ENCODE peak calls at places on chromosomes 1 and 21, in four cellular contexts. C is fibroblast of lung, I is IMR-90, U is kidney. Y is an unnamed sample.
A peak's percentile ranks its signal among the peaks of the same experiment; 100 is the strongest.

GRCh38 chr1:202069670-202070069 is 53.0 kb upstream of the GPR37L1 start:
- DNase-seq in C (no peak), I (no peak), U (no peak), Y (no peak)

GRCh38 chr1:12276225-12276624 is 46.4 kb downstream of the VPS13D start:
- DNase-seq in C (peak; percentile 19), I (peak; percentile 51), U (no peak), Y (no peak)

GRCh38 chr1:1090424-1091343 is 16.6 kb upstream of the RNF223 start:
- DNase-seq in C (no peak), I (no peak), U (peak; percentile 71), Y (peak; percentile 18)

GRCh38 chr1:77438239-77438913 is 156.6 kb downstream of the AK5 start:
- DNase-seq in C (peak; percentile 79), I (peak; percentile 79), U (no peak), Y (no peak)

GRCh38 chr1:72184099-72184695 is 98.1 kb downstream of the NEGR1 start:
- DNase-seq in C (no peak), I (no peak), U (no peak), Y (no peak)

GRCh38 chr1:35120458-35121133 is 41.4 kb downstream of the ZMYM1 start:
- DNase-seq in C (peak; percentile 15), I (peak; percentile 2), U (peak; percentile 76), Y (no peak)

GRCh38 chr21:42250422-42251403 is 31.8 kb downstream of the ABCG1 start:
- DNase-seq in C (no peak), I (no peak), U (no peak), Y (no peak)

GRCh38 chr1:230861970-230862595 is 6.2 kb downstream of the C1orf198 start:
- DNase-seq in C (no peak), I (peak; percentile 89), U (no peak), Y (no peak)

GRCh38 chr1:174982971-174983689 is 16.6 kb upstream of the CACYBP start:
- DNase-seq in C (peak; percentile 22), I (peak; percentile 49), U (no peak), Y (no peak)

GRCh38 chr1:205014772-205015171 is 28.2 kb upstream of the CNTN2 start:
- DNase-seq in C (no peak), I (no peak), U (no peak), Y (no peak)

GRCh38 chr1:235640580-235640979 is 9.0 kb downstream of the GNG4 start:
- DNase-seq in C (no peak), I (no peak), U (no peak), Y (no peak)

GRCh38 chr21:31397515-31397926 is 53.5 kb upstream of the TIAM1 start:
- DNase-seq in C (peak; percentile 12), I (no peak), U (no peak), Y (no peak)

DNA sequence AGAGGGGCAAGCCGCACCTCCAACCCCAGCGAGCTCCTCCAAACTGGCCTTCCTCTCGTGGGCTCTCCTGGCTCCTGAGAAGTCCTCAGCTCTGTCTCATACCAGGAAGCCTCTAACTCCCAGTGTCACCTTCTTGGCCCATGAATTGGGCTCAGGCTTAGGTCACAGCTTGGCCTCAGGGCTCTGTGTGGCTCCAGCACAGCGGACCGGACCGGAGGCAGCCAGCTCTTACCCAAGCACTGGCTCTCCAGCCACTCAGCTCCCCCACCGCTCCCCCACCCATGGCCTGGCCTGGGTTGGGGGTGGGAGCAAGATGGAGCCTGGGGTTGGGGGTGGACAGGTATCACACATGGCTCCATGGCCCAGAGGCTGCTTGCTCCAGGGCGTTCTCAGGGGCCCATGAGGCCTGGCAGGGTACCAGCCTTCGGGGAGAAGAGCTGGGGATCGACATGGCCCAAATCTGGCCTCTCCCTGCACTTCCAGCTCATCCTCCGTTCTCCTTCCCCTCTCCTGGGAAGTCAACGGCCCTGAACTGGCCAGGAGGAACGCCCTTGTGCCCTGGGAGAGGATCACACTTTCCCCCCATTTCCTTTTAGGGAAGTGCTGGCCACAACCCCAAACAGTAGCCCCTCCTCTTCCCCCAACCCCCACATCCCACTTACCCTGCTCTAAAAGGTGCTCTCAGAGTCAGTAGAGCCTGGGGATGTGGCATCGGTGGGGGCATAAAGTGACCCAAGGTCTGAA is 97.5 kb downstream of the CASZ1 start:
- DNase-seq in C (no peak), I (no peak), U (no peak), Y (no peak)
- H3K4me3 ChIP-seq in C (no peak overlapping the region), I (no peak overlapping the region), U (no peak overlapping the region), Y (no peak overlapping the region)

GRCh38 chr1:156338180-156338973 is at the start of the genes CCT3 and TSACC:
- DNase-seq in C (peak; percentile 100), I (peak; percentile 100), U (peak; percentile 99), Y (peak; percentile 100)
- H3K27ac ChIP-seq in C (peak within 1 kb of the TSS; percentile 82), I (peak within 1 kb of the TSS; percentile 76), U (peak within 1 kb of the TSS; percentile 82), Y (peak within 1 kb of the TSS; percentile 68)

GRCh38 chr1:56509713-56510641 is 69.4 kb downstream of the PLPP3 start:
- DNase-seq in C (no peak), I (no peak), U (no peak), Y (no peak)

GRCh38 chr1:56508523-56508983 is 70.8 kb downstream of the PLPP3 start:
- DNase-seq in C (peak; percentile 16), I (peak; percentile 53), U (no peak), Y (peak; percentile 79)

GRCh38 chr1:56506951-56507437 is 72.4 kb downstream of the PLPP3 start:
- DNase-seq in C (no peak), I (no peak), U (no peak), Y (no peak)

GRCh38 chr1:56506314-56506743 is 73.0 kb downstream of the PLPP3 start:
- DNase-seq in C (no peak), I (no peak), U (no peak), Y (no peak)

DNA sequence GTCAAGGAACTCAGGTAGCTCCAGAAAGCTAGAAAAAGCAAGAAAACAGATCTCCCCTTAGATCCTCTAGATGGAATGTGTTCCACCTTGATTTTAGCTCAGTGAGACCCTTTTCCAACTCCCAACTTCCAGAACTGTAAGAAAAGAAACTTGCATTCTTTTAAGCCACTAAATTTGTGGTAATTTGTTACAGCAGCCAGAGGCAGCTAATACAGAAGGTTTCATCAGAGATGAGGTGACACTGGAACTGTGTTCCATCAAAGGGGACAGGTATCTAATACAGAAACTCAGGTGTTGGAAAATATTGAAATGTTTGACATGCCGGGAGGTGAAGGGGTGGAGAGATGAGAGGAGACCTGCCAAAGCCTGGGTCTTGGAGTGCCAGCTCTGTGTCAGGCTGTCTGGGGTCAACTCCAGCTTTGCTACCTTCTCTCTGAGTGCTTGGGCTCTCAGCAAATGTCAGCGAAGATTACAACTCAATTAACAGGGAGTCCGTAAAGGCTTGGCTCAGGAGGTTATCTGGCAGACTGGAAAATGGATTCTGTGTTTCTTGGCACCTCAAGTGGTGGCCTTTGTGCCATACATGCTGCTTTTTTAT is 71.3 kb downstream of the PLPP3 start:
- DNase-seq in C (no peak), I (no peak), U (no peak), Y (no peak)
- H3K4me1 ChIP-seq in C (peaks cover 8% of the 10 kb centered on the region), I (peaks cover 14% of the 10 kb centered on the region), U (peaks cover 57% of the 10 kb centered on the region), Y (no peaks in the 10 kb centered on the region)

GRCh38 chr1:14500912-14501311 is 97.6 kb upstream of the KAZN start:
- DNase-seq in C (no peak), I (no peak), U (no peak), Y (no peak)
- H3K4me3 ChIP-seq in C (no peak overlapping the region), I (no peak overlapping the region), U (no peak overlapping the region), Y (no peak overlapping the region)

DNA sequence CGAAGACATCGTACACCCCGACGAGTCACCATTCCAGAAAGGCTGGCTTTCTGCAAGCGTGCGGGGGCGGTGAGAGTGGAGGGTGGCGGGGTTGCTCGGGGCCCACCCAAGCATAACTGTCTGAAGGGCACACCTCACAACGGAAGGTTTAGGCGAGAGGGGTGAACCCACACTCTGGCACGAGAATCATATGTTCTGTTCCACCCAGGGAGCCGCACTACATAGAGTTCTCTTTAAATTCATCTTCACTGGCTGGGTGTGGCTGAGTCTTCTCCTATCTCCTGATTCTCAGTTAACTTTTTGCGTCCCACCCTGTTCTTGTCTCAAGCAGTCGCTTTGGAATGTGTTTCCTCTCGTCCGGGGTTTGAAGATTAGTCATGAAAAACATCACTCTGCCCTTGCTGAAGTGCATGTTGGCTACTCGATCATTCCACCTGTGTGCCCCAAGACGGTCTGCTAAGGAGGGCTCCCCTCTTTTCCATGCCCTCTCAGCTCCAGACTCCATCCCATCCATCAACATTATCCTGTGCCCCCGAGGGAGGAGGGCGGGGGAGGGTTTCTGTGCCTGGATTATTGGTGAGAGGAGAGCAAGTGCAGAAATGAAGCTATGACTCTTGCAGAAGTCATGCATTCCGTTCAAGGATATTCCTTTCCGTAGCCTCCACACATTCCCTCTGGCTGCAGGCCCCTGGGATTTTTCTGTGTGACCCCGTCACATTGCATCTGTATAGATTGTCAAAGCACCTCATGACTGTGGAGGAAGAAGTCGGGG is 53.5 kb upstream of the CD34 start:
- DNase-seq in C (peak; percentile 68), I (no peak), U (no peak), Y (no peak)
- H3K27ac ChIP-seq in C (peak overlapping the region; percentile 32), I (no peak overlapping the region), U (peak overlapping the region; percentile 93), Y (peak overlapping the region; percentile 96)

GRCh38 chr1:39789571-39790110 is 976 bp upstream of the BMP8B start:
- DNase-seq in C (no peak), I (no peak), U (peak; percentile 71), Y (no peak)
- H3K4me1 ChIP-seq in C (no peaks in the 10 kb centered on the region), I (peaks cover 1% of the 10 kb centered on the region), U (peaks cover 2% of the 10 kb centered on the region), Y (peaks cover 15% of the 10 kb centered on the region)

GRCh38 chr1:153567621-153568366 is 2.1 kb upstream of the S100A2 start:
- DNase-seq in C (peak; percentile 76), I (peak; percentile 71), U (peak; percentile 81), Y (no peak)
- H3K4me3 ChIP-seq in C (no peak overlapping the region), I (no peak overlapping the region), U (peak overlapping the region; percentile 56), Y (peak overlapping the region; percentile 48)

GRCh38 chr21:38493549-38494253 is 4.6 kb downstream of the ERG start:
- DNase-seq in C (no peak), I (no peak), U (no peak), Y (no peak)

GRCh38 chr21:38495242-38495641 is 3.0 kb downstream of the ERG start:
- DNase-seq in C (no peak), I (no peak), U (no peak), Y (no peak)

GRCh38 chr21:38494254-38494648 is 4.0 kb downstream of the ERG start:
- DNase-seq in C (peak; percentile 38), I (no peak), U (no peak), Y (no peak)

GRCh38 chr21:38496224-38496623 is 2.1 kb downstream of the ERG start:
- DNase-seq in C (no peak), I (no peak), U (no peak), Y (no peak)

DNA sequence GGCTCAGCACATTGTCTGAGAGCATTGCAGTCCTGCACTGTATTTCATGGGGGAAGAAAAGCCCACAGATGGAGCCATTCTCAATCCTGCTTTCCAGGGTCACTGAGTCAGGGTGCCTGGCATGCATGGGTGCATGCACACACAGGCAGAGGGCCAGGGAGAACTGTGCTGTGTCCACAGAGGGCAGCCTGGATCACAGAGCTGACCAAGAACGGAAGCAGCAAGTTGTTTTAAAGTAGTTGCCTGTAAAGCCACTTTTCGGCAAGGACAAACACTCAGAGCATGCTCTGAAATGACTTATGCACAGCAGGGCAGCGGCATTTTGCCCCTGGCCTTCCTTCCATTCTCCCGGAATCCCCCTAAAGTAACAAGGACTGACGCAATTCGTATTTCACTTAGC is 3.6 kb downstream of the ERG start:
- DNase-seq in C (peak; percentile 58), I (no peak), U (peak; percentile 77), Y (peak; percentile 89)
- H3K27ac ChIP-seq in C (no peak overlapping the region), I (no peak overlapping the region), U (no peak overlapping the region), Y (peak overlapping the region; percentile 33)

DNA sequence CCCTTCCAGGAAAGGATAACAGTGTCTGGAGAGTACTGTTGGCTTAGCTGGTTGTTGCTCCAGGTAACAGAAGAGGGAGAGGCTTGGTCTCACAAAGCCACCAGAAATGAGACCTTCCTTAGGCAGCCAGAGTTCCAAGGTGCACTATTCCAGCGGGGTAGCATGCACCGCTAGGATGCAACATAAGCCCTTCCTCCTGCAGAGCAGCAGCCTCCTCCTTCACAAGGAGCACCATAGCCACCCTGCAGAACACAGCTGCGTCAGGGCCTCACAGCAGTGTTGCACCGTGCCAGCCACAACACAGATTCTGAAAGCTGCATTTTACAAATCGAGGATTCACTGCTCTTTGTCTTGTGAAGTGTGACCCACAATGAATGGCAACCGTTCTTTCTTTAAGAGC is 142.0 kb downstream of the CLIC6 start:
- DNase-seq in C (no peak), I (no peak), U (no peak), Y (no peak)
- H3K4me1 ChIP-seq in C (peaks cover 64% of the 10 kb centered on the region), I (peaks cover 70% of the 10 kb centered on the region), U (no peaks in the 10 kb centered on the region), Y (peaks cover 21% of the 10 kb centered on the region)

Y was measured in tibial artery.